ENCODE peak calls at places on chromosomes 1 and 21, in ten cellular contexts. C is fibroblast of mammary gland, Z is brain microvascular endothelial cell, H is WTC11, X is neural crest cell, D is endothelial cell, K is psoas muscle, J is kidney, G is lung, W is fibroblast of lung. A is an unnamed sample.

GRCh38 chr1:244065063-244065788 is 14.1 kb downstream of the ZBTB18 start:
- DNase-seq in C (no peak), Z (no peak), H (no peak), X (no peak), D (no peak), K (no peak), J (no peak), G (no peak), W (no peak), A (no peak)

GRCh38 chr1:56563568-56563967 is 15.8 kb downstream of the PLPP3 start:
- DNase-seq in C (no peak), Z (no peak), H (no peak), X (no peak), D (no peak), K (no peak), J (no peak), G (no peak), W (no peak), A (no peak)

GRCh38 chr1:229434641-229435051 is 752 bp upstream of the ACTA1 start:
- DNase-seq in C (no peak), Z (no peak), H (peak; percentile 62), X (no peak), D (peak; percentile 16), K (peak; percentile 69), J (peak; percentile 32), G (no peak), W (no peak), A (no peak)

GRCh38 chr1:167121375-167122120 is 27.7 kb downstream of the STYXL2 start:
- DNase-seq in C (peak; percentile 20), Z (no peak), H (peak; percentile 58), X (peak; percentile 34), D (peak; percentile 51), K (peak; percentile 46), J (peak; percentile 87), G (peak; percentile 40), W (peak; percentile 19), A (no peak)

GRCh38 chr1:160217466-160218165 is 12.4 kb downstream of the PEA15 start:
- DNase-seq in C (peak; percentile 21), Z (no peak), H (no peak), X (no peak), D (no peak), K (no peak), J (no peak), G (no peak), W (peak; percentile 42), A (no peak)

GRCh38 chr1:235646463-235646862 is 3.1 kb downstream of the GNG4 start:
- DNase-seq in C (no peak), Z (no peak), H (no peak), X (no peak), D (no peak), K (no peak), J (no peak), G (no peak), W (no peak), A (no peak)

GRCh38 chr1:112998592-112999235 is 42.7 kb upstream of the SLC16A1 start:
- DNase-seq in C (peak; percentile 71), Z (peak; percentile 80), H (no peak), X (no peak), D (no peak), K (peak; percentile 51), J (no peak), G (no peak), W (peak; percentile 76), A (no peak)

GRCh38 chr1:117672756-117673155 is 66.9 kb downstream of the TENT5C start:
- DNase-seq in C (no peak), Z (no peak), H (no peak), X (no peak), D (no peak), K (no peak), J (no peak), G (no peak), W (no peak), A (no peak)

GRCh38 chr1:187185389-187185788 is 356.6 kb downstream of the PLA2G4A start:
- DNase-seq in C (no peak), Z (no peak), H (no peak), X (no peak), D (no peak), K (no peak), J (no peak), G (no peak), W (no peak), A (no peak)

GRCh38 chr1:205593532-205593931 is 38.3 kb downstream of the ELK4 start:
- DNase-seq in C (no peak), Z (no peak), H (no peak), X (no peak), D (no peak), K (no peak), J (no peak), G (no peak), W (no peak), A (no peak)

GRCh38 chr1:6447818-6448748 is 17.9 kb downstream of the TNFRSF25 start:
- DNase-seq in C (no peak), Z (no peak), H (peak; percentile 98), X (no peak), D (no peak), K (no peak), J (no peak), G (no peak), W (no peak), A (no peak)

GRCh38 chr21:38817371-38818335 is 11.9 kb downstream of the ETS2 start:
- DNase-seq in C (peak; percentile 85), Z (peak; percentile 87), H (no peak), X (no peak), D (no peak), K (no peak), J (peak; percentile 62), G (no peak), W (peak; percentile 78), A (no peak)

GRCh38 chr1:47178020-47178419 is 11.8 kb downstream of the PDZK1IP1 start:
- DNase-seq in C (no peak), Z (no peak), H (no peak), X (no peak), D (no peak), K (no peak), J (no peak), G (no peak), W (no peak), A (no peak)

GRCh38 chr1:191618202-191618601 is 540.1 kb upstream of the RGS18 start:
- DNase-seq in C (no peak), Z (no peak), H (no peak), X (no peak), D (no peak), K (no peak), J (no peak), G (no peak), W (peak; percentile 39), A (no peak)

GRCh38 chr1:229192851-229193250 is 78.1 kb upstream of the RAB4A start:
- DNase-seq in C (no peak), Z (no peak), H (no peak), X (no peak), D (no peak), K (no peak), J (no peak), G (no peak), W (no peak), A (no peak)

GRCh38 chr1:145859491-145860159 is 744 bp upstream of the PIAS3 start:
- DNase-seq in C (peak; percentile 83), Z (peak; percentile 75), H (peak; percentile 89), X (peak; percentile 75), D (peak; percentile 88), K (peak; percentile 93), J (peak; percentile 97), G (peak; percentile 92), W (peak; percentile 85), A (peak; percentile 95)
- TF ChIP-seq CTCF in C (no peak), Z (no peak), H (no peak), X (peak; percentile 20), D (no peak), K (no peak), J (no peak), G (no peak), W (no peak), A (peak; percentile 42)

DNA sequence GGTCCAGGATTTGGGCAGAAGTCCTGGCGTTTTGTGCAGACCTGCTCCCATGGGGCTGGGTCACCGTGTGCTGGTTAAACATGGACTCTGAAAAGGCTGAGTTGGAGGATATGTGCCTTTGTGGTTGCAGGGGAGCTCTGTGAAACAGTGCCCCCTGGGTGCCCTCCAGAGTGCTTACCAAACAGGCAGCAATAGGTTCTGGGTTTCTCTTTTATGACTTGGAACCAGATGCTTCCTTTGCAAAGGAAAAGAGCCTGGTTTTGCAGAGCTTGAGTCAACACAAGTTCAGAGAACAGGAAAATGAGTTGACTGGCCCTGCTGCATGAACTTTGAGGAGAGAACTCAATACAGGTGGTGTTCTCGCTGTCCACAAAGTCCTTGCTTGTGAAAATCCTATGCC is 288.9 kb downstream of the TM2D1 start:
- DNase-seq in C (no peak), Z (no peak), H (no peak), X (no peak), D (no peak), K (no peak), J (no peak), G (no peak), W (no peak), A (no peak)
- TF ChIP-seq CTCF in C (no peak), Z (peak; percentile 46), H (no peak), X (no peak), D (no peak), K (peak; percentile 8), J (no peak), G (no peak), W (no peak), A (peak; percentile 21)

DNA sequence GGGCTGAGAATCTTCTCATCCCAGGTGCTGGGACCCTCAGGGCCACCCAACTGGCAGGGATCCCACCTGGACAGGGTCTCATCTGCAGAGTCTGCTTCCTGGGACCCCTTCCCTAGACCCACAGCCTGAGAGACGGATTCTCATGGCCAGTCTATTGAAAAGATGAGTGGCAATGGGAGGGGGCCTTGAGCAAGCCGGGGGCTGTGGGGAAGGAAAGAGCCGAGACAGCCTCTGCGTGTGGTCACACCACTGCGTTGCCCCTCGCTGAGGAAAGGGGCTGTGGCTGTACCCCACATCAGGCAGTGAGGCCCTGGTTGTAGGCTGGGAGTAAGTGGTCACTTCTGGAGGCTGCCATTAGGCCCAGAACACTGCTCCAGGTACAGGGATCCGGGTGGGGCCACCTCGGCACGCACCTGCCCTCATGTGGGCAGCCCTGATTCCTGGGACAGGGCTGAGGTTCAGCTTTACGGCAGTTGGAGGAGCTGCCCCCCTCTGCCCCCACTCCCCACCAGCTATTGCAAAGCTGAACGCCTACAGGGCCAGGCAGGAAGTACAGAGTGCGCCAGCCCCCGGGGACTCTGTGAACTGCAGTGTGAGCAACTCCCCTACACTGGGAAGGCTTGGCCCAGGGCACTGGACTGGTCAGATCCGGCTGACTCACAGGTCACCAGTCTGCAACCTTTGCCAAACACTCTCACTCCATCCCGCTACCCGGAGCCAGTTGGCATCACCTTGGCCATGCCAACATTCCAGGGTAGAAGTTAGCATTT is 106.9 kb downstream of the RIPK4 start:
- DNase-seq in C (peak; percentile 81), Z (peak; percentile 34), H (no peak), X (no peak), D (no peak), K (peak; percentile 43), J (peak; percentile 81), G (no peak), W (peak; percentile 37), A (peak; percentile 76)
- TF ChIP-seq CTCF in C (peak; percentile 44), Z (peak; percentile 57), H (no peak), X (no peak), D (no peak), K (no peak), J (no peak), G (no peak), W (peak; percentile 13), A (peak; percentile 51)

DNA sequence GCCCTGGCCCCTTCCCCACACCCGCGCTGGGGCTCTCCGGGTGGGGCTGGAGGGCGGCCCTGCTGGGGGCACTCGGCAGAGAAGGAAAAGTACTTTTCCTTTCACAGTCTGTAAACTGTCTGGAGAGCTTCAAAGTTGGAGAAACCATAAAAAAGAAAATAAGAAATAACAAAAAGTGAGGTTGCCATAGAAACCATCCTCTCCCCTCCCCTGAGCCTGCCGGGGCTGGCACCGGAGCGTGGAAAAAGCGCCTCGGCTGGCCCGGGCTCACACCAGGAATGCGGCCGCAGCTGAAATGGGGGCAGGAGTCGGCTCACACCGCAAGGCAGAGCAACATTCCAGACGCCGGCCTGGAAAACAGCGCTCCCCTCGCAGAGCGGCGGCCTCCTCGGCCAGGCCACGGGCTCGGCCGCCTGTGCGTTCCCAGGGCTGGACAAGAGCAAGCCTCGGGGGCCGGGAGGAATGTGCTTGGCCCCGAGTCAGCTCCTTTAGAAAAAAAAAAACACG is 69.2 kb downstream of the MORN1 start:
- DNase-seq in C (peak; percentile 65), Z (peak; percentile 90), H (peak; percentile 58), X (peak; percentile 48), D (no peak), K (peak; percentile 82), J (peak; percentile 96), G (peak; percentile 56), W (peak; percentile 82), A (no peak)
- TF ChIP-seq CTCF in C (no peak), Z (peak; percentile 22), H (no peak), X (no peak), D (no peak), K (no peak), J (no peak), G (no peak), W (no peak), A (peak; percentile 51)